ENCODE peak calls at places on chromosome 3, in nine cellular contexts. H, D, L, K, A, U, G, X and Z are unnamed samples.
A peak's percentile ranks its signal among the peaks of the same experiment; 100 is the strongest.

GRCh38 chr3:43737001-43737440 is 46.3 kb downstream of the ABHD5 start:
- DNase-seq in K (no peak), X (no peak), L (no peak), D (no peak), A (no peak), U (no peak), H (no peak), G (no peak), Z (no peak)

GRCh38 chr3:152650177-152650576 is 184.8 kb upstream of the P2RY1 start:
- DNase-seq in G (no peak), D (no peak), K (peak; percentile 34), U (peak; percentile 44), H (no peak), L (no peak), A (no peak), X (no peak), Z (no peak)

GRCh38 chr3:190012314-190012782 is 108.3 kb downstream of the P3H2 start:
- DNase-seq in D (peak; percentile 91), A (no peak), L (no peak), X (no peak), K (no peak), U (no peak), H (no peak), G (no peak), Z (no peak)

GRCh38 chr3:134638385-134639020 is 12.3 kb downstream of the KY start:
- DNase-seq in A (no peak), X (no peak), K (no peak), D (no peak), L (no peak), U (no peak), H (no peak), G (no peak), Z (no peak)

GRCh38 chr3:179107617-179108016 is 36.0 kb upstream of the ZMAT3 start:
- DNase-seq in L (no peak), K (no peak), A (no peak), H (no peak), X (no peak), U (no peak), D (no peak), G (no peak), Z (no peak)

GRCh38 chr3:9552252-9552999 is 1.2 kb downstream of the LHFPL4 start:
- DNase-seq in D (no peak), U (peak; percentile 63), G (peak; percentile 72), K (peak; percentile 48), L (peak; percentile 20), X (peak; percentile 29), H (no peak), A (peak; percentile 20), Z (peak; percentile 38)

GRCh38 chr3:45100998-45101407 is 45.2 kb downstream of the CDCP1 start:
- DNase-seq in A (no peak), H (no peak), K (peak; percentile 57), X (no peak), U (no peak), D (no peak), L (no peak), G (no peak), Z (no peak)

GRCh38 chr3:41808618-41809017 is 153.3 kb downstream of the ULK4 start:
- DNase-seq in L (no peak), D (no peak), G (no peak), U (no peak), X (no peak), K (no peak), H (no peak), A (no peak), Z (no peak)

GRCh38 chr3:195853930-195854478 is 42.3 kb upstream of the MUC4 start:
- DNase-seq in D (no peak), X (no peak), L (no peak), K (no peak), G (no peak), H (peak; percentile 44), A (no peak), U (no peak), Z (no peak)

GRCh38 chr3:71684752-71685151 is 40.5 kb downstream of the EIF4E3 start:
- DNase-seq in G (no peak), U (peak; percentile 42), D (peak; percentile 50), K (peak; percentile 88), L (no peak), X (no peak), A (no peak), H (no peak), Z (peak; percentile 31)

GRCh38 chr3:147410126-147410517 is 957 bp downstream of the ZIC1 start:
- DNase-seq in X (no peak), G (no peak), D (no peak), H (no peak), U (no peak), A (no peak), L (no peak), K (no peak), Z (no peak)
- H3K4me1 ChIP-seq in X (peaks cover 26% of the 10 kb centered on the region), G (peaks cover 43% of the 10 kb centered on the region), D (no peaks in the 10 kb centered on the region), H (peaks cover 7% of the 10 kb centered on the region), U (peaks cover 11% of the 10 kb centered on the region), A (peaks cover 57% of the 10 kb centered on the region), L (peaks cover 10% of the 10 kb centered on the region), K (peaks cover 4% of the 10 kb centered on the region), Z (no peaks in the 10 kb centered on the region)

GRCh38 chr3:58630710-58631092 is 35.9 kb downstream of the FAM3D start:
- DNase-seq in L (no peak), A (no peak), H (no peak), K (no peak), G (no peak), X (no peak), D (no peak), U (no peak), Z (no peak)
- H3K4me1 ChIP-seq in L (peaks cover 10% of the 10 kb centered on the region), A (peaks cover 40% of the 10 kb centered on the region), H (peaks cover 18% of the 10 kb centered on the region), K (peaks cover 25% of the 10 kb centered on the region), G (peaks cover 38% of the 10 kb centered on the region), X (peaks cover 35% of the 10 kb centered on the region), D (peaks cover 8% of the 10 kb centered on the region), U (peaks cover 21% of the 10 kb centered on the region), Z (peaks cover 10% of the 10 kb centered on the region)

GRCh38 chr3:159832024-159832423 is 156.6 kb upstream of the IL12A start:
- DNase-seq in L (no peak), G (no peak), H (no peak), U (no peak), X (no peak), K (no peak), D (no peak), A (no peak), Z (no peak)

GRCh38 chr3:159828542-159828943 is 160.1 kb upstream of the IL12A start:
- DNase-seq in U (no peak), X (no peak), A (no peak), L (no peak), D (no peak), K (peak; percentile 85), G (no peak), H (no peak), Z (no peak)

GRCh38 chr3:159831466-159831865 is 157.2 kb upstream of the IL12A start:
- DNase-seq in D (no peak), L (no peak), A (no peak), K (no peak), H (no peak), U (no peak), G (no peak), X (no peak), Z (no peak)

GRCh38 chr3:159829056-159829995 is 159.3 kb upstream of the IL12A start:
- DNase-seq in H (no peak), G (peak; percentile 55), D (peak; percentile 87), A (peak; percentile 42), K (peak; percentile 94), U (peak; percentile 65), L (peak; percentile 44), X (peak; percentile 24), Z (peak; percentile 84)

DNA sequence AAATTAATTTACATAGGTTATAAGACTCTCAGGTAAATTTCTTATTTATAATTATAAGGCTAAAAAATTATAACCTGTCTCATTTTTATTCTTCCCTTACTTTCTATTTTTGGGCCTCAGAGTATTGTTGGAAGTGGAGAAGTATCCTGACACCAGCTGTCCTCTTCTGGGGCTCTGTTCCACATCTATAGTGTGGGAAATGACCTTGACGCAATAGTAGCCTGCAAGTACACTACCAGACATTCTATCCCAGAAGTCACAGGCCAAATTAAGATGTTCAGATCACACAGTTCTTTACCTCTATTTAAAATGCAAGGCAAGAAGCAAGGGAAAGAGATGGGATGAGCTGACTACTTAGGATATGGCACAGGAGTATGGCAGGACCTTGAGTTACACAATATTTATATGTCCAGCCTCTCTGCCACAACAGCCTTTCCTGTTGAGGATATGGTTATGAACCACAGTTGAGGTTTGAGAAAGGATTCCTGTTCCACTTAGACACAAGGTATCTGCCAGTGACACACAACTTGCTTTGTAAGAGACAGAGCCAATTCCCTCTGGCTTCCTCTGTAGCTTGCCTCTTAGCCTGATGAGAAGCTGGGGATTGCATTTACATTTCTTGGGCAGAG is 158.0 kb upstream of the IL12A start:
- DNase-seq in A (no peak), U (no peak), L (no peak), K (peak; percentile 19), G (no peak), D (no peak), X (no peak), H (no peak), Z (no peak)
- H3K4me1 ChIP-seq in A (peaks cover 30% of the 10 kb centered on the region), U (peaks cover 2% of the 10 kb centered on the region), L (peaks cover 27% of the 10 kb centered on the region), K (peaks cover 8% of the 10 kb centered on the region), G (no peaks in the 10 kb centered on the region), D (peaks cover 19% of the 10 kb centered on the region), X (peaks cover 3% of the 10 kb centered on the region), H (peaks cover 7% of the 10 kb centered on the region), Z (no peaks in the 10 kb centered on the region)

GRCh38 chr3:162168715-162169114 is 672.1 kb downstream of the OTOL1 start:
- DNase-seq in U (no peak), G (no peak), X (no peak), D (no peak), H (no peak), L (no peak), A (no peak), K (no peak), Z (no peak)
- H3K4me1 ChIP-seq in U (no peaks in the 10 kb centered on the region), G (no peaks in the 10 kb centered on the region), X (no peaks in the 10 kb centered on the region), D (no peaks in the 10 kb centered on the region), H (no peaks in the 10 kb centered on the region), L (no peaks in the 10 kb centered on the region), A (no peaks in the 10 kb centered on the region), K (no peaks in the 10 kb centered on the region), Z (no peaks in the 10 kb centered on the region)

GRCh38 chr3:183782576-183782975 is 42.8 kb downstream of the MAP6D1 start:
- DNase-seq in U (no peak), X (no peak), H (no peak), D (no peak), L (no peak), G (no peak), K (peak; percentile 9), A (no peak), Z (no peak)
- H3K4me1 ChIP-seq in U (no peaks in the 10 kb centered on the region), X (peaks cover 8% of the 10 kb centered on the region), H (no peaks in the 10 kb centered on the region), D (no peaks in the 10 kb centered on the region), L (no peaks in the 10 kb centered on the region), G (no peaks in the 10 kb centered on the region), K (no peaks in the 10 kb centered on the region), A (peaks cover 12% of the 10 kb centered on the region), Z (no peaks in the 10 kb centered on the region)

GRCh38 chr3:19539488-19540395 is 391.4 kb downstream of the KCNH8 start:
- DNase-seq in X (no peak), G (no peak), L (no peak), D (no peak), A (no peak), U (no peak), H (no peak), K (no peak), Z (no peak)
- H3K4me1 ChIP-seq in X (no peaks in the 10 kb centered on the region), G (no peaks in the 10 kb centered on the region), L (no peaks in the 10 kb centered on the region), D (no peaks in the 10 kb centered on the region), A (no peaks in the 10 kb centered on the region), U (no peaks in the 10 kb centered on the region), H (no peaks in the 10 kb centered on the region), K (no peaks in the 10 kb centered on the region), Z (peaks cover 4% of the 10 kb centered on the region)

DNA sequence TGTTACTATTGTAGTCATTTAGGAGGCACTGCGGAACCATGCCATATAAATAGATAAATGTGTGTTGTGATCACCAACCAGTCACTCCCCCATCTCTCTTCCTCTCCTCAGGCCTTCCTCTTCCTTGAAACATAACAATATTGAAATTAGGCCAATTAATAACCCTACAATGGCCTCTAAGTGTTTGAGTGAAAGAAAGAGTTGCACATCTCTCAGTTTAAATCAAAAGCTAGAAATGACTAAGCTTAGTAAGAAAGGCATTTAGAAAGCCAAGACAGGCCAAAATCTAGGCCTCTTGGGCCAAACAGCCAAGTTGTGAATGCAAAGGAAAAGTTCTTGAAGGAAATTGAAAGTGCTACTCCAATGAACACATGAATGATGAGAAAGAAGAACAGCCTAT is 8.1 kb upstream of the DNASE1L3 start:
- DNase-seq in A (no peak), H (no peak), U (no peak), G (no peak), X (no peak), D (no peak), K (no peak), L (no peak), Z (no peak)
- H3K4me1 ChIP-seq in A (peaks cover 26% of the 10 kb centered on the region), H (no peaks in the 10 kb centered on the region), U (peaks cover 2% of the 10 kb centered on the region), G (peaks cover 14% of the 10 kb centered on the region), X (peaks cover 11% of the 10 kb centered on the region), D (peaks cover 60% of the 10 kb centered on the region), K (no peaks in the 10 kb centered on the region), L (no peaks in the 10 kb centered on the region), Z (no peaks in the 10 kb centered on the region)